ENCODE peak calls at places on chromosomes 3 and 15, in eight cellular contexts. I is substantia nigra, M is endothelial cell, K is GM12878, Y is HCEC 1CT, U is GM23338, N is NCI-H1417, C is GM13976. J is an unnamed sample.

GRCh38 chr15:85598718-85599398 is 195.9 kb downstream of the KLHL25 start:
- DNase-seq in I (no peak), M (no peak), K (no peak), Y (no peak), U (no peak), N (no peak), C (no peak), J (no peak)

GRCh38 chr15:66894363-66894762 is 171.0 kb upstream of the SMAD3 start:
- DNase-seq in I (no peak), M (no peak), K (no peak), Y (no peak), U (no peak), N (no peak), C (no peak), J (no peak)

GRCh38 chr3:122555275-122556071 is 8.6 kb downstream of the PARP9 start:
- DNase-seq in I (no peak), M (no peak), K (no peak), Y (no peak), U (no peak), N (no peak), C (no peak), J (no peak)

GRCh38 chr15:22224241-22224671 is 143.9 kb downstream of the OR4M2 start:
- DNase-seq in I (no peak), M (no peak), K (no peak), Y (no peak), U (no peak), N (no peak), C (no peak), J (no peak)

GRCh38 chr15:23069496-23070166 is 30.3 kb upstream of the TUBGCP5 start:
- DNase-seq in I (no peak), M (peak), K (no peak), Y (no peak), U (peak), N (no peak), C (no peak), J (no peak)

GRCh38 chr3:157089455-157090221 is 70.3 kb downstream of the CCNL1 start:
- DNase-seq in I (no peak), M (peak), K (peak), Y (peak), U (peak), N (no peak), C (no peak), J (no peak)

GRCh38 chr3:21174461-21174860 is 576.5 kb downstream of the ZNF385D start:
- DNase-seq in I (no peak), M (no peak), K (no peak), Y (no peak), U (no peak), N (no peak), C (no peak), J (no peak)

GRCh38 chr3:50487181-50487580 is 16.3 kb downstream of the CACNA2D2 start:
- DNase-seq in I (no peak), M (no peak), K (no peak), Y (no peak), U (peak), N (no peak), C (no peak), J (no peak)

GRCh38 chr3:7309707-7310106 is 448.8 kb downstream of the GRM7 start:
- DNase-seq in I (no peak), M (no peak), K (no peak), Y (no peak), U (peak), N (no peak), C (no peak), J (peak)

GRCh38 chr15:57573151-57573550 is 18.6 kb upstream of the MYZAP start:
- DNase-seq in I (no peak), M (no peak), K (no peak), Y (no peak), U (no peak), N (no peak), C (no peak), J (no peak)

GRCh38 chr3:111913163-111913763 is 54.2 kb downstream of the PHLDB2 start:
- DNase-seq in I (no peak), M (no peak), K (no peak), Y (no peak), U (peak), N (no peak), C (no peak), J (no peak)

GRCh38 chr15:76057332-76058000 is 2.3 kb upstream of the TMEM266 start:
- DNase-seq in I (no peak), M (peak), K (no peak), Y (peak), U (peak), N (peak), C (peak), J (no peak)

GRCh38 chr3:42369304-42369703 is 41.1 kb downstream of the LYZL4 start:
- DNase-seq in I (no peak), M (no peak), K (no peak), Y (no peak), U (peak), N (peak), C (peak), J (no peak)

GRCh38 chr3:4814302-4814903 is 164.8 kb upstream of the BHLHE40 start:
- DNase-seq in I (no peak), M (no peak), K (no peak), Y (no peak), U (no peak), N (no peak), C (no peak), J (no peak)

GRCh38 chr15:73704869-73705645 is 20.9 kb downstream of the CD276 start:
- DNase-seq in I (no peak), M (peak), K (no peak), Y (peak), U (peak), N (peak), C (peak), J (no peak)

GRCh38 chr15:101213570-101213969 is 38.3 kb downstream of the CHSY1 start:
- DNase-seq in I (no peak), M (no peak), K (no peak), Y (no peak), U (no peak), N (no peak), C (no peak), J (no peak)

GRCh38 chr3:159266779-159267178 is 464.9 kb downstream of the MFSD1 start:
- DNase-seq in I (no peak), M (peak), K (no peak), Y (peak), U (peak), N (peak), C (peak), J (no peak)

GRCh38 chr3:142319094-142319493 is 93.7 kb upstream of the GK5 start:
- DNase-seq in I (no peak), M (no peak), K (no peak), Y (peak), U (no peak), N (no peak), C (no peak), J (no peak)

GRCh38 chr3:105836533-105836932 is 32.3 kb downstream of the CBLB start:
- DNase-seq in I (no peak), M (no peak), K (peak), Y (peak), U (no peak), N (no peak), C (peak), J (no peak)

GRCh38 chr15:75452968-75453702 is 1.6 kb upstream of the SIN3A start:
- DNase-seq in I (peak), M (peak), K (peak), Y (peak), U (peak), N (peak), C (no peak), J (peak)

GRCh38 chr3:122843604-122844003 is 48.7 kb downstream of the SLC49A4 start:
- DNase-seq in I (no peak), M (no peak), K (no peak), Y (no peak), U (no peak), N (peak), C (no peak), J (no peak)

GRCh38 chr15:64856429-64857145 is 14.9 kb downstream of the PLEKHO2 start:
- DNase-seq in I (peak), M (no peak), K (no peak), Y (peak), U (no peak), N (no peak), C (no peak), J (no peak)

GRCh38 chr3:2268779-2269178 is 170.1 kb downstream of the CNTN4 start:
- DNase-seq in I (no peak), M (no peak), K (no peak), Y (no peak), U (peak), N (peak), C (no peak), J (no peak)

GRCh38 chr15:43346305-43346704 is 15.9 kb upstream of the LCMT2 start:
- DNase-seq in I (no peak), M (no peak), K (no peak), Y (no peak), U (no peak), N (peak), C (no peak), J (no peak)

GRCh38 chr3:58237940-58238681 is 519 bp downstream of the ABHD6 start:
- DNase-seq in I (peak), M (peak), K (no peak), Y (peak), U (peak), N (peak), C (peak), J (no peak)

GRCh38 chr3:58563386-58564035 is 13.7 kb downstream of the FAM107A start:
- DNase-seq in I (no peak), M (no peak), K (no peak), Y (peak), U (no peak), N (no peak), C (no peak), J (no peak)

GRCh38 chr3:11005686-11006256 is 13.2 kb downstream of the SLC6A1 start:
- DNase-seq in I (no peak), M (no peak), K (no peak), Y (no peak), U (no peak), N (no peak), C (no peak), J (no peak)

GRCh38 chr3:35664460-35664919 is 25.2 kb downstream of the ARPP21 start:
- DNase-seq in I (peak), M (peak), K (peak), Y (no peak), U (peak), N (peak), C (no peak), J (no peak)

GRCh38 chr3:180416111-180416541 is 185.8 kb upstream of the TTC14 start:
- DNase-seq in I (no peak), M (no peak), K (no peak), Y (peak), U (no peak), N (no peak), C (no peak), J (no peak)

GRCh38 chr3:54320376-54320775 is 198.0 kb downstream of the CACNA2D3 start:
- DNase-seq in I (no peak), M (no peak), K (no peak), Y (no peak), U (no peak), N (no peak), C (no peak), J (no peak)

GRCh38 chr3:42371776-42372175 is 38.6 kb downstream of the LYZL4 start:
- DNase-seq in I (no peak), M (no peak), K (no peak), Y (no peak), U (no peak), N (peak), C (no peak), J (no peak)

GRCh38 chr3:159263750-159264561 is 462.1 kb downstream of the MFSD1 start:
- DNase-seq in I (no peak), M (peak), K (no peak), Y (peak), U (peak), N (peak), C (peak), J (no peak)

GRCh38 chr3:183341545-183342288 is 86.7 kb downstream of the MCF2L2 start:
- DNase-seq in I (no peak), M (no peak), K (no peak), Y (no peak), U (no peak), N (peak), C (no peak), J (no peak)

GRCh38 chr3:193040836-193041672 is 123.4 kb upstream of the MB21D2 start:
- DNase-seq in I (no peak), M (peak), K (peak), Y (peak), U (peak), N (peak), C (peak), J (no peak)

GRCh38 chr3:63763156-63763555 is 55.9 kb upstream of the C3orf49 start:
- DNase-seq in I (no peak), M (no peak), K (no peak), Y (peak), U (no peak), N (no peak), C (no peak), J (no peak)

GRCh38 chr3:169454823-169455222 is 208.7 kb downstream of the MECOM start:
- DNase-seq in I (no peak), M (no peak), K (no peak), Y (peak), U (no peak), N (peak), C (no peak), J (no peak)

GRCh38 chr15:77437264-77437663 is 16.6 kb downstream of the HMG20A start:
- DNase-seq in I (no peak), M (no peak), K (no peak), Y (no peak), U (no peak), N (no peak), C (no peak), J (no peak)

GRCh38 chr3:53195602-53196574 is 34.9 kb downstream of the PRKCD start:
- DNase-seq in I (no peak), M (peak), K (no peak), Y (no peak), U (peak), N (peak), C (peak), J (no peak)

GRCh38 chr3:2595486-2595885 is 496.8 kb downstream of the CNTN4 start:
- DNase-seq in I (no peak), M (no peak), K (no peak), Y (no peak), U (peak), N (no peak), C (no peak), J (no peak)

J was measured in breast epithelium.